ENCODE peak calls at places on chromosomes 13 and 19, in eight cellular contexts. One of them, this sample, is unnamed.

GRCh38 chr19:10730932-10731331 is 13.1 kb downstream of the DNM2 start:
- DNase-seq in effector CD8-positive, alpha-beta T cell: no peak
- DNase-seq in NCI-H1930: no peak
- DNase-seq in AG09319: no peak
- DNase-seq in neural crest cell: no peak
- DNase-seq in fibroblast of gingiva: no peak
- DNase-seq in D721Med: no peak
- DNase-seq in neuronal stem cell: no peak
- DNase-seq in this sample: no peak

GRCh38 chr19:35247526-35248309 is 1.1 kb upstream of the LSR start:
- DNase-seq in neuronal stem cell: peak
- DNase-seq in neural crest cell: no peak
- DNase-seq in AG09319: no peak
- DNase-seq in D721Med: no peak
- DNase-seq in NCI-H1930: peak
- DNase-seq in fibroblast of gingiva: no peak
- DNase-seq in effector CD8-positive, alpha-beta T cell: peak
- DNase-seq in this sample: no peak

GRCh38 chr19:1661995-1662394 is 9.6 kb upstream of the TCF3 start:
- DNase-seq in NCI-H1930: no peak
- DNase-seq in effector CD8-positive, alpha-beta T cell: no peak
- DNase-seq in neural crest cell: no peak
- DNase-seq in D721Med: no peak
- DNase-seq in neuronal stem cell: no peak
- DNase-seq in fibroblast of gingiva: no peak
- DNase-seq in AG09319: no peak
- DNase-seq in this sample: no peak

GRCh38 chr19:16851031-16851712 is 22.0 kb downstream of the SIN3B start:
- DNase-seq in effector CD8-positive, alpha-beta T cell: no peak
- DNase-seq in AG09319: no peak
- DNase-seq in fibroblast of gingiva: no peak
- DNase-seq in NCI-H1930: no peak
- DNase-seq in D721Med: no peak
- DNase-seq in neuronal stem cell: no peak
- DNase-seq in neural crest cell: no peak
- DNase-seq in this sample: peak

GRCh38 chr13:111161601-111162600 is 46.8 kb downstream of the ARHGEF7 start:
- DNase-seq in fibroblast of gingiva: no peak
- DNase-seq in NCI-H1930: no peak
- DNase-seq in effector CD8-positive, alpha-beta T cell: no peak
- DNase-seq in neuronal stem cell: no peak
- DNase-seq in AG09319: no peak
- DNase-seq in neural crest cell: no peak
- DNase-seq in D721Med: no peak
- DNase-seq in this sample: no peak

GRCh38 chr13:111322916-111323331 is 2.5 kb downstream of the TEX29 start:
- DNase-seq in neuronal stem cell: no peak
- DNase-seq in effector CD8-positive, alpha-beta T cell: no peak
- DNase-seq in NCI-H1930: no peak
- DNase-seq in AG09319: no peak
- DNase-seq in fibroblast of gingiva: no peak
- DNase-seq in D721Med: no peak
- DNase-seq in neural crest cell: no peak
- DNase-seq in this sample: no peak

GRCh38 chr19:15107056-15108010 is at the start of gene SYDE1:
- DNase-seq in neural crest cell: peak
- DNase-seq in fibroblast of gingiva: peak
- DNase-seq in D721Med: no peak
- DNase-seq in AG09319: no peak
- DNase-seq in effector CD8-positive, alpha-beta T cell: no peak
- DNase-seq in neuronal stem cell: peak
- DNase-seq in NCI-H1930: no peak
- DNase-seq in this sample: no peak

GRCh38 chr19:6063576-6063961 is 46.7 kb downstream of the RFX2 start:
- DNase-seq in AG09319: no peak
- DNase-seq in neural crest cell: no peak
- DNase-seq in neuronal stem cell: no peak
- DNase-seq in D721Med: no peak
- DNase-seq in fibroblast of gingiva: no peak
- DNase-seq in effector CD8-positive, alpha-beta T cell: no peak
- DNase-seq in NCI-H1930: no peak
- DNase-seq in this sample: no peak

GRCh38 chr19:49977111-49977510 is 16.1 kb upstream of the SIGLEC11 start:
- DNase-seq in AG09319: no peak
- DNase-seq in fibroblast of gingiva: no peak
- DNase-seq in D721Med: no peak
- DNase-seq in neuronal stem cell: no peak
- DNase-seq in neural crest cell: no peak
- DNase-seq in effector CD8-positive, alpha-beta T cell: no peak
- DNase-seq in NCI-H1930: no peak
- DNase-seq in this sample: no peak

GRCh38 chr13:51643114-51643881 is 59.0 kb downstream of the WDFY2 start:
- DNase-seq in D721Med: no peak
- DNase-seq in neural crest cell: no peak
- DNase-seq in fibroblast of gingiva: peak
- DNase-seq in effector CD8-positive, alpha-beta T cell: no peak
- DNase-seq in AG09319: no peak
- DNase-seq in neuronal stem cell: no peak
- DNase-seq in NCI-H1930: no peak
- DNase-seq in this sample: peak

GRCh38 chr13:24911135-24911524 is 147.2 kb downstream of the RNF17 start:
- DNase-seq in neural crest cell: no peak
- DNase-seq in NCI-H1930: no peak
- DNase-seq in fibroblast of gingiva: peak
- DNase-seq in D721Med: no peak
- DNase-seq in neuronal stem cell: no peak
- DNase-seq in effector CD8-positive, alpha-beta T cell: no peak
- DNase-seq in AG09319: no peak
- DNase-seq in this sample: peak

GRCh38 chr13:42788601-42789000 is 7.2 kb downstream of the FAM216B start:
- DNase-seq in neural crest cell: no peak
- DNase-seq in neuronal stem cell: no peak
- DNase-seq in effector CD8-positive, alpha-beta T cell: no peak
- DNase-seq in fibroblast of gingiva: no peak
- DNase-seq in D721Med: no peak
- DNase-seq in AG09319: no peak
- DNase-seq in NCI-H1930: no peak
- DNase-seq in this sample: no peak

GRCh38 chr19:14507704-14508246 is 10.4 kb downstream of the DNAJB1 start:
- DNase-seq in neuronal stem cell: no peak
- DNase-seq in neural crest cell: no peak
- DNase-seq in NCI-H1930: no peak
- DNase-seq in AG09319: no peak
- DNase-seq in D721Med: no peak
- DNase-seq in fibroblast of gingiva: peak
- DNase-seq in effector CD8-positive, alpha-beta T cell: no peak
- DNase-seq in this sample: peak

GRCh38 chr19:18436651-18437478 is 1.1 kb downstream of the ISYNA1 start:
- DNase-seq in AG09319: no peak
- DNase-seq in D721Med: peak
- DNase-seq in neuronal stem cell: peak
- DNase-seq in NCI-H1930: peak
- DNase-seq in fibroblast of gingiva: peak
- DNase-seq in neural crest cell: peak
- DNase-seq in effector CD8-positive, alpha-beta T cell: peak
- DNase-seq in this sample: peak

GRCh38 chr13:20616059-20616797 is 49.3 kb downstream of the IFT88 start:
- DNase-seq in AG09319: peak
- DNase-seq in effector CD8-positive, alpha-beta T cell: no peak
- DNase-seq in fibroblast of gingiva: peak
- DNase-seq in neural crest cell: no peak
- DNase-seq in D721Med: no peak
- DNase-seq in neuronal stem cell: no peak
- DNase-seq in NCI-H1930: no peak
- DNase-seq in this sample: peak

GRCh38 chr13:83819156-83819555 is 63.1 kb downstream of the SLITRK1 start:
- DNase-seq in D721Med: no peak
- DNase-seq in effector CD8-positive, alpha-beta T cell: no peak
- DNase-seq in AG09319: no peak
- DNase-seq in neural crest cell: no peak
- DNase-seq in NCI-H1930: no peak
- DNase-seq in fibroblast of gingiva: no peak
- DNase-seq in neuronal stem cell: no peak
- DNase-seq in this sample: peak

GRCh38 chr13:93881418-93881817 is 598.1 kb downstream of the DCT start:
- DNase-seq in D721Med: no peak
- DNase-seq in fibroblast of gingiva: no peak
- DNase-seq in effector CD8-positive, alpha-beta T cell: no peak
- DNase-seq in neural crest cell: no peak
- DNase-seq in NCI-H1930: no peak
- DNase-seq in AG09319: no peak
- DNase-seq in neuronal stem cell: no peak
- DNase-seq in this sample: no peak

GRCh38 chr19:33421368-33421767 is 47.9 kb downstream of the CEBPG start:
- DNase-seq in neural crest cell: no peak
- DNase-seq in fibroblast of gingiva: no peak
- DNase-seq in NCI-H1930: no peak
- DNase-seq in D721Med: no peak
- DNase-seq in effector CD8-positive, alpha-beta T cell: no peak
- DNase-seq in neuronal stem cell: no peak
- DNase-seq in AG09319: no peak
- DNase-seq in this sample: no peak

GRCh38 chr19:51246153-51246552 is 4.7 kb upstream of the SIGLECL1 start:
- DNase-seq in AG09319: no peak
- DNase-seq in neural crest cell: no peak
- DNase-seq in fibroblast of gingiva: no peak
- DNase-seq in D721Med: no peak
- DNase-seq in neuronal stem cell: no peak
- DNase-seq in effector CD8-positive, alpha-beta T cell: no peak
- DNase-seq in NCI-H1930: no peak
- DNase-seq in this sample: peak

GRCh38 chr19:18029617-18030338 is 21.8 kb downstream of the ARRDC2 start:
- DNase-seq in fibroblast of gingiva: peak
- DNase-seq in neuronal stem cell: no peak
- DNase-seq in neural crest cell: no peak
- DNase-seq in NCI-H1930: no peak
- DNase-seq in D721Med: no peak
- DNase-seq in AG09319: no peak
- DNase-seq in effector CD8-positive, alpha-beta T cell: no peak
- DNase-seq in this sample: no peak

GRCh38 chr13:43307921-43308433 is 284.6 kb downstream of the DNAJC15 start:
- DNase-seq in effector CD8-positive, alpha-beta T cell: no peak
- DNase-seq in neuronal stem cell: no peak
- DNase-seq in fibroblast of gingiva: peak
- DNase-seq in AG09319: peak
- DNase-seq in D721Med: no peak
- DNase-seq in neural crest cell: no peak
- DNase-seq in NCI-H1930: peak
- DNase-seq in this sample: peak

GRCh38 chr13:59133903-59134302 is 1029.8 kb downstream of the DIAPH3 start:
- DNase-seq in fibroblast of gingiva: no peak
- DNase-seq in AG09319: no peak
- DNase-seq in NCI-H1930: no peak
- DNase-seq in effector CD8-positive, alpha-beta T cell: no peak
- DNase-seq in D721Med: no peak
- DNase-seq in neural crest cell: no peak
- DNase-seq in neuronal stem cell: no peak
- DNase-seq in this sample: no peak

GRCh38 chr19:14401468-14401867 is 17.7 kb downstream of the DDX39A start:
- DNase-seq in D721Med: no peak
- DNase-seq in fibroblast of gingiva: no peak
- DNase-seq in neuronal stem cell: no peak
- DNase-seq in AG09319: no peak
- DNase-seq in NCI-H1930: no peak
- DNase-seq in neural crest cell: no peak
- DNase-seq in effector CD8-positive, alpha-beta T cell: no peak
- DNase-seq in this sample: no peak

GRCh38 chr13:110274687-110275086 is 32.3 kb downstream of the COL4A1 start:
- DNase-seq in NCI-H1930: no peak
- DNase-seq in effector CD8-positive, alpha-beta T cell: no peak
- DNase-seq in AG09319: no peak
- DNase-seq in fibroblast of gingiva: peak
- DNase-seq in neuronal stem cell: no peak
- DNase-seq in neural crest cell: no peak
- DNase-seq in D721Med: no peak
- DNase-seq in this sample: no peak

GRCh38 chr19:46755077-46755852 is 9.0 kb upstream of the STRN4 start:
- DNase-seq in AG09319: no peak
- DNase-seq in neuronal stem cell: no peak
- DNase-seq in effector CD8-positive, alpha-beta T cell: no peak
- DNase-seq in fibroblast of gingiva: peak
- DNase-seq in NCI-H1930: no peak
- DNase-seq in neural crest cell: no peak
- DNase-seq in D721Med: no peak
- DNase-seq in this sample: no peak

GRCh38 chr19:38231918-38232317 is 7.9 kb upstream of the DPF1 start:
- DNase-seq in D721Med: no peak
- DNase-seq in NCI-H1930: no peak
- DNase-seq in neuronal stem cell: no peak
- DNase-seq in neural crest cell: no peak
- DNase-seq in fibroblast of gingiva: no peak
- DNase-seq in AG09319: no peak
- DNase-seq in effector CD8-positive, alpha-beta T cell: no peak
- DNase-seq in this sample: no peak

GRCh38 chr19:30492581-30492980 is 120.4 kb downstream of the ZNF536 start:
- DNase-seq in NCI-H1930: peak
- DNase-seq in effector CD8-positive, alpha-beta T cell: no peak
- DNase-seq in fibroblast of gingiva: no peak
- DNase-seq in neural crest cell: no peak
- DNase-seq in neuronal stem cell: no peak
- DNase-seq in D721Med: no peak
- DNase-seq in AG09319: no peak
- DNase-seq in this sample: no peak

GRCh38 chr13:110989331-110989730 is 74.5 kb upstream of the ANKRD10 start:
- DNase-seq in NCI-H1930: no peak
- DNase-seq in neuronal stem cell: no peak
- DNase-seq in D721Med: no peak
- DNase-seq in effector CD8-positive, alpha-beta T cell: no peak
- DNase-seq in neural crest cell: no peak
- DNase-seq in AG09319: no peak
- DNase-seq in fibroblast of gingiva: peak
- DNase-seq in this sample: peak

GRCh38 chr13:40153516-40153915 is 498.1 kb downstream of the COG6 start:
- DNase-seq in fibroblast of gingiva: no peak
- DNase-seq in effector CD8-positive, alpha-beta T cell: peak
- DNase-seq in AG09319: no peak
- DNase-seq in D721Med: no peak
- DNase-seq in neural crest cell: no peak
- DNase-seq in neuronal stem cell: no peak
- DNase-seq in NCI-H1930: no peak
- DNase-seq in this sample: no peak

GRCh38 chr13:24005711-24006281 is 108.5 kb upstream of the C1QTNF9B start:
- DNase-seq in neuronal stem cell: no peak
- DNase-seq in NCI-H1930: no peak
- DNase-seq in effector CD8-positive, alpha-beta T cell: no peak
- DNase-seq in D721Med: no peak
- DNase-seq in fibroblast of gingiva: no peak
- DNase-seq in neural crest cell: no peak
- DNase-seq in AG09319: no peak
- DNase-seq in this sample: no peak

GRCh38 chr13:31322025-31322424 is 122.2 kb downstream of the B3GLCT start:
- DNase-seq in AG09319: peak
- DNase-seq in effector CD8-positive, alpha-beta T cell: no peak
- DNase-seq in D721Med: no peak
- DNase-seq in NCI-H1930: no peak
- DNase-seq in neuronal stem cell: no peak
- DNase-seq in neural crest cell: no peak
- DNase-seq in fibroblast of gingiva: peak
- DNase-seq in this sample: peak

GRCh38 chr13:58097831-58098230 is 466.3 kb downstream of the PCDH17 start:
- DNase-seq in neural crest cell: no peak
- DNase-seq in AG09319: no peak
- DNase-seq in D721Med: no peak
- DNase-seq in effector CD8-positive, alpha-beta T cell: no peak
- DNase-seq in fibroblast of gingiva: no peak
- DNase-seq in NCI-H1930: no peak
- DNase-seq in neuronal stem cell: no peak
- DNase-seq in this sample: no peak

GRCh38 chr13:36965767-36966166 is 33.4 kb downstream of the ALG5 start:
- DNase-seq in AG09319: peak
- DNase-seq in fibroblast of gingiva: peak
- DNase-seq in effector CD8-positive, alpha-beta T cell: no peak
- DNase-seq in neural crest cell: no peak
- DNase-seq in NCI-H1930: no peak
- DNase-seq in D721Med: no peak
- DNase-seq in neuronal stem cell: no peak
- DNase-seq in this sample: peak

GRCh38 chr19:43575955-43576451 is 402 bp downstream of the PINLYP start:
- DNase-seq in NCI-H1930: peak
- DNase-seq in effector CD8-positive, alpha-beta T cell: no peak
- DNase-seq in D721Med: no peak
- DNase-seq in AG09319: no peak
- DNase-seq in fibroblast of gingiva: no peak
- DNase-seq in neuronal stem cell: no peak
- DNase-seq in neural crest cell: no peak
- DNase-seq in this sample: no peak

This sample was measured in brain microvascular endothelial cell.